ENCODE peak calls at places on chromosomes 4 and X, in five cellular contexts. S, X, A, I and T are unnamed samples.

GRCh38 chrX:16022580-16023170 is 100.7 kb upstream of the GRPR start:
- DNase-seq in S (no peak), X (no peak), A (no peak), I (no peak), T (no peak)

GRCh38 chr4:85233516-85233915 is 241.4 kb upstream of the ARHGAP24 start:
- DNase-seq in S (no peak), X (no peak), A (no peak), I (no peak), T (no peak)

GRCh38 chr4:127623755-127624087 is 9.0 kb upstream of the INTU start:
- DNase-seq in S (peak; percentile 86), X (no peak), A (no peak), I (no peak), T (no peak)

GRCh38 chrX:71154196-71154595 is 9.6 kb downstream of the NLGN3 start:
- DNase-seq in S (no peak), X (no peak), A (no peak), I (no peak), T (no peak)

GRCh38 chrX:8254386-8254785 is 83.3 kb upstream of the VCX2 start:
- DNase-seq in S (no peak), X (no peak), A (no peak), I (no peak), T (no peak)

GRCh38 chr4:158280856-158281255 is 70.6 kb downstream of the TMEM144 start:
- DNase-seq in S (no peak), X (no peak), A (no peak), I (no peak), T (no peak)

GRCh38 chr4:122003335-122003734 is 51.5 kb upstream of the TRPC3 start:
- DNase-seq in S (no peak), X (no peak), A (peak; percentile 67), I (no peak), T (no peak)

GRCh38 chr4:65834707-65835106 is 164.4 kb upstream of the EPHA5 start:
- DNase-seq in S (no peak), X (no peak), A (no peak), I (no peak), T (no peak)

GRCh38 chrX:53445977-53446376 is 11.8 kb upstream of the HSD17B10 start:
- DNase-seq in S (no peak), X (no peak), A (peak; percentile 48), I (no peak), T (peak; percentile 44)

GRCh38 chr4:166252487-166253402 is 379.7 kb downstream of the TLL1 start:
- DNase-seq in S (no peak), X (no peak), A (no peak), I (no peak), T (no peak)

GRCh38 chr4:155809835-155810234 is 51.0 kb downstream of the GUCY1B1 start:
- DNase-seq in S (no peak), X (no peak), A (no peak), I (no peak), T (no peak)

GRCh38 chr4:110815950-110816349 is 193.1 kb upstream of the PITX2 start:
- DNase-seq in S (no peak), X (no peak), A (no peak), I (no peak), T (no peak)

GRCh38 chr4:53346920-53347852 is 18.7 kb downstream of the SCFD2 start:
- DNase-seq in S (no peak), X (no peak), A (no peak), I (no peak), T (no peak)

GRCh38 chrX:29090811-29091210 is 503.6 kb downstream of the IL1RAPL1 start:
- DNase-seq in S (no peak), X (no peak), A (no peak), I (no peak), T (no peak)

GRCh38 chrX:122816288-122816687 is 367.8 kb upstream of the GRIA3 start:
- DNase-seq in S (no peak), X (no peak), A (no peak), I (no peak), T (no peak)

GRCh38 chrX:100687128-100687527 is 43.1 kb downstream of the SRPX2 start:
- DNase-seq in S (no peak), X (no peak), A (no peak), I (no peak), T (no peak)

GRCh38 chrX:137194164-137194563 is 160.4 kb upstream of the GPR101 start:
- DNase-seq in S (no peak), X (no peak), A (peak; percentile 47), I (no peak), T (peak; percentile 27)

GRCh38 chr4:182969651-182970279 is 52.6 kb upstream of the DCTD start:
- DNase-seq in S (no peak), X (no peak), A (no peak), I (no peak), T (no peak)

GRCh38 chr4:145805490-145805889 is 125.5 kb downstream of the C4orf51 start:
- DNase-seq in S (no peak), X (no peak), A (no peak), I (no peak), T (no peak)

GRCh38 chr4:185227131-185227551 is 17.7 kb downstream of the SNX25 start:
- DNase-seq in S (no peak), X (no peak), A (peak; percentile 43), I (no peak), T (no peak)

GRCh38 chr4:76830612-76831474 is 67.1 kb downstream of the SOWAHB start:
- DNase-seq in S (no peak), X (no peak), A (peak; percentile 50), I (no peak), T (peak; percentile 61)

GRCh38 chr4:15479089-15479912 is 9.6 kb downstream of the CC2D2A start:
- DNase-seq in S (peak; percentile 13), X (no peak), A (peak; percentile 87), I (no peak), T (peak; percentile 31)

GRCh38 chr4:81164623-81165416 is 50.2 kb downstream of the PRKG2 start:
- DNase-seq in S (no peak), X (no peak), A (no peak), I (no peak), T (no peak)

GRCh38 chr4:77203380-77204197 is 46.6 kb downstream of the CCNG2 start:
- DNase-seq in S (no peak), X (no peak), A (peak; percentile 72), I (no peak), T (peak; percentile 61)

DNA sequence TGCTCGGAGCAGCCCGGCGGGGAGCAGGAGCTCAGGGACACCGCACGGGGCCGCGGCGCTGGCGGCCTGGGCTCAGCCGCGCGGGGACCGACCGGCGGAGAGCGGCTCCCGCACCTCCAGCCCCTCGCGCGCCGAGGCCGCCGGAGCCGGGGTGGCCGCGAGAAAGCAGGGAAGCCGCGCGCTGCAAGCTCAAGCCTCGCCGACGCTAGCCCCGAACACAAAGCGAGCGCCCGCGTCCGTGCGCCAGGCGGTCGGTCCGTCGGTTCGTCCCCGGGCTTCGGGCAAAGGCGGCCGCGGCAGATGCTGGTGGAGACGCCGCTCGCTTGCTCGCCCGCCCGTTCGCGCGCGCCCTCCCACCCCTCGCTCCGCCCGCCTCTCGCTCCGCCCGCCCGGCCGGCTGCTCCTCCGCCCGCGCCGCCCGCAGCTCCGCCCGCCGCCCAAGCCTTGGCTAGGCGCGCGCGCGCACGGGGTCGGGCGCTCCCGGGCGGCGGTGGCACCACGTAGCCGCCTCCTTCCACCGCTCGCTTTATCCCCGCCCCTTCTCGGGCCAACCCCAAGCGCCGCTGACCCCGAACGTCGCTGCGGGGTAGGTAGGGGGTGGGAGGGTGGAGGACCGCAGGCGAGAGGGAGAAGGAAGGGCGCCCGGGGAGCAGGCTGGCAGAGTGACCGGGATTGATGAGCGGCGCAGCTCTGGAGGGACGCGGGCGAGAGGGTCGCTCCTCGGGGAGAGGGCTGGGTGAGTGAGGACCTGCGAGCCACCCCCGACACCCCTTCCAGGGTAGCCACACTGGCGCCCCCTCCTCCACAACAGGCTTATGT is at the start of gene TSPAN5:
- DNase-seq in S (peak; percentile 96), X (peak; percentile 75), A (peak; percentile 82), I (peak; percentile 96), T (peak; percentile 81)
- TF ChIP-seq POLR2A in S (peak; percentile 44), X (no peak), A (no peak), I (no peak), T (no peak)

DNA sequence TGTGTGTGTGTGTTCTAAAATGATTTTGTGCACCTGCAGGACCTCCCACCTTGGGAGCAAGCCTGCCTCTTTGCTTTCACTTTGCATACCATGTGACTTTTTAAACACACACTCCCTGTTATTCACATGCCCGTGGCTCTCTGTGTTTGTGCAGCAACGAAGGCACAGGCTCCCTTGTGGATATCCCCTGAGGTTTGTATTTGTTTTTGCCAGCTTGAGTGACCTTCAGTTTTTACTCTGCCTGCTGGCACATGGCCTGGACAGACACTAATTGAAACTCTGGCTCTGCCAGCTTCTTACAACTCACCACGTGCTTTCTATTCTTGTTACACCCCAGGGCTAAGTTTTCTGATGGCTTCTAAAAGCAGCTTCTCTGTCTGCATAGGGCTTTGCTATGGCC is 885.8 kb downstream of the SH3BGRL start:
- DNase-seq in S (no peak), X (peak; percentile 56), A (no peak), I (no peak), T (peak; percentile 40)
- H3K9me3 ChIP-seq in S (peaks cover 19% of the 10 kb centered on the region), X (no peaks in the 10 kb centered on the region), A (no peaks in the 10 kb centered on the region), I (peaks cover 34% of the 10 kb centered on the region), T (no peaks in the 10 kb centered on the region)

GRCh38 chr4:152903658-152904057 is 32.5 kb upstream of the FHDC1 start:
- DNase-seq in S (no peak), X (no peak), A (no peak), I (no peak), T (no peak)
- TF ChIP-seq POLR2AphosphoS5 in S (no peak), X (no peak), A (no peak), I (no peak), T (no peak)

DNA sequence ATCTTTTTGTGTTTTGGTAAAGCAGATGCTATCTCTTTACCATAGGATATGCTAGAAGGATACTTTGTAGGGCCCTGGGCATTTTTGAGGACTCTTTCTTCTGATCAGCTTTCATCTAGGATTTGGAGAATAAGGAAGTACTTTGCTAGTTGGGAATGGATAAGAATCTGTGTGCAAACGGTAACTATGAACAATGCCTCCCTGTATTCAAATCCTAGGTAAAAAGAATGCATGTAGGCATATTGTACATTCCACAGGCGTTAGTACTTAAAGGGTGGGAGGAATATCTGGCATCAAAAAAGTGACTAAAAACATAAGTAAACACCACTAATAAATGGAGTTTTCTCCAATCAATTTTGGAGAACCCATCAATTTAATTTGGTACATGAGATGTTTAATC is 59.7 kb downstream of the SH3BGRL start:
- DNase-seq in S (no peak), X (no peak), A (no peak), I (no peak), T (no peak)
- TF ChIP-seq POLR2A in S (no peak), X (no peak), A (no peak), I (no peak), T (no peak)

GRCh38 chr4:38993683-38994082 is 38.5 kb downstream of the TMEM156 start:
- DNase-seq in S (no peak), X (no peak), A (no peak), I (no peak), T (no peak)
- H3K9me3 ChIP-seq in S (no peaks in the 10 kb centered on the region), X (no peaks in the 10 kb centered on the region), A (no peaks in the 10 kb centered on the region), I (no peaks in the 10 kb centered on the region), T (no peaks in the 10 kb centered on the region)

GRCh38 chr4:37976991-37977470 is 16.8 kb downstream of the PTTG2 start:
- DNase-seq in S (peak; percentile 97), X (peak; percentile 56), A (peak; percentile 86), I (peak; percentile 97), T (peak; percentile 77)
- TF ChIP-seq POLR2AphosphoS5 in S (no peak), X (peak; percentile 47), A (peak; percentile 49), I (peak; percentile 37), T (no peak)

GRCh38 chr4:82423245-82424054 is 6.8 kb downstream of the HNRNPDL start:
- DNase-seq in S (no peak), X (no peak), A (no peak), I (no peak), T (no peak)
- TF ChIP-seq POLR2A in S (no peak), X (no peak), A (peak; percentile 86), I (no peak), T (no peak)